ENCODE peak calls at places on chromosomes 6 and 20, in four cellular contexts. X is CD4-positive, alpha-beta T cell; S is LHCN-M2; W is NCI-H1436 treated with DMSO at 0.1 percent for 48 hours. F is an unnamed sample.

GRCh38 chr6:15675537-15676170 is 12.8 kb upstream of the DTNBP1 start:
- DNase-seq in X (no peak), S (no peak), W (no peak), F (no peak)

GRCh38 chr6:149031545-149032317 is 284.9 kb downstream of the UST start:
- DNase-seq in X (no peak), S (peak; percentile 90), W (no peak), F (no peak)

GRCh38 chr6:145139451-145139850 is 595.9 kb downstream of the EPM2A start:
- DNase-seq in X (no peak), S (no peak), W (peak; percentile 27), F (no peak)

GRCh38 chr6:93407186-93407585 is 12.2 kb downstream of the EPHA7 start:
- DNase-seq in X (no peak), S (peak; percentile 70), W (no peak), F (no peak)

GRCh38 chr20:16828666-16829305 is 80.6 kb downstream of the OTOR start:
- DNase-seq in X (no peak), S (peak; percentile 15), W (no peak), F (no peak)

GRCh38 chr6:39268721-39269120 is 39.4 kb upstream of the KCNK5 start:
- DNase-seq in X (no peak), S (no peak), W (no peak), F (no peak)

GRCh38 chr6:127305741-127306140 is 37.7 kb downstream of the ECHDC1 start:
- DNase-seq in X (no peak), S (no peak), W (no peak), F (no peak)

GRCh38 chr20:5703542-5704215 is 46.5 kb upstream of the SHLD1 start:
- DNase-seq in X (no peak), S (no peak), W (no peak), F (no peak)